ENCODE peak calls at places on chromosomes 3 and 15, in five cellular contexts. G is choroid plexus epithelial cell; Y is CD8-positive, alpha-beta T cell; U is effector CD4-positive, alpha-beta T cell; T is activated CD8-positive, alpha-beta T cell treated with anti-CD3 and anti-CD28 coated beads for 36 hours. L is an unnamed sample.

GRCh38 chr3:149466192-149466591 is 8.3 kb upstream of the TM4SF4 start:
- DNase-seq in Y (no peak), T (no peak), U (no peak), G (peak), L (no peak)

GRCh38 chr3:58623961-58624360 is 42.6 kb downstream of the FAM3D start:
- DNase-seq in G (peak), U (no peak), Y (no peak), T (no peak), L (no peak)

GRCh38 chr15:41941644-41942415 is 30.5 kb downstream of the EHD4 start:
- DNase-seq in G (no peak), U (no peak), T (no peak), Y (no peak), L (no peak)

GRCh38 chr15:64536244-64536836 is 76.0 kb downstream of the ZNF609 start:
- DNase-seq in G (peak), Y (no peak), U (no peak), T (no peak), L (no peak)

GRCh38 chr15:50883903-50884302 is 24.6 kb upstream of the AP4E1 start:
- DNase-seq in U (no peak), G (peak), Y (no peak), T (peak), L (no peak)

GRCh38 chr3:146250449-146251382 is at the start of gene PLSCR4:
- DNase-seq in G (peak), U (no peak), Y (no peak), T (peak), L (no peak)

GRCh38 chr3:127951276-127951675 is 36.2 kb downstream of the KBTBD12 start:
- DNase-seq in T (no peak), U (no peak), G (peak), Y (no peak), L (no peak)

GRCh38 chr3:45773044-45773443 is 23.3 kb downstream of the SLC6A20 start:
- DNase-seq in U (no peak), Y (no peak), G (no peak), T (no peak), L (no peak)

GRCh38 chr15:76501726-76502125 is 165.2 kb downstream of the ISL2 start:
- DNase-seq in Y (no peak), U (no peak), T (no peak), G (peak), L (no peak)

GRCh38 chr3:56302417-56302816 is 165.8 kb downstream of the ERC2 start:
- DNase-seq in U (no peak), G (peak), T (no peak), Y (no peak), L (no peak)

GRCh38 chr3:39191103-39191502 is 1.3 kb downstream of the XIRP1 start:
- DNase-seq in G (no peak), U (no peak), Y (no peak), T (no peak), L (no peak)

GRCh38 chr3:55571913-55572312 is 84.8 kb upstream of the WNT5A start:
- DNase-seq in Y (no peak), G (no peak), U (no peak), T (no peak), L (no peak)

GRCh38 chr15:33007295-33007855 is 187.1 kb downstream of the FMN1 start:
- DNase-seq in T (no peak), G (peak), U (no peak), Y (no peak), L (no peak)

GRCh38 chr3:46719044-46719565 is 1.4 kb upstream of the PRSS50 start:
- DNase-seq in T (no peak), U (no peak), Y (no peak), G (no peak), L (no peak)

L was measured in activated T-cell treated with anti-CD3 and anti-CD28 coated beads, Interleukin-2, amount 50 U/mL, for 1 hour.